ENCODE peak calls at places on chromosomes 13 and 19, in eight cellular contexts. A is OCI-M1; E is activated T-helper 1 cell treated with anti-CD3 and anti-CD28 coated beads, Interleukin-12 subunit alpha, Interleukin-12 subunit beta, Interleukin-2, Interleukin-4 antibody, amounts not matched to agents 30 ng/mL and 10 ng/mL and 1 ng/mL, durations not matched to agents 14 hours and 24 hours and 36 hours; V is HS-5; R is K562; I is stimulated activated CD4-positive, alpha-beta T cell treated with anti-CD3 and anti-CD28 coated beads, Interleukin-4, amount 100 ng/mL, for 1 hour; H is left lung; M is COLO829. F is an unnamed sample.

GRCh38 chr13:44618326-44618725 is 42.2 kb upstream of the TSC22D1 start:
- DNase-seq in I (no peak), H (no peak), R (no peak), M (no peak), A (no peak), E (no peak), V (no peak), F (no peak)

GRCh38 chr19:6227941-6228325 is 51.8 kb downstream of the MLLT1 start:
- DNase-seq in A (no peak), R (no peak), H (no peak), V (no peak), E (no peak), I (no peak), M (no peak), F (no peak)

GRCh38 chr13:30061217-30061616 is 210.8 kb upstream of the UBL3 start:
- DNase-seq in H (no peak), E (no peak), R (no peak), M (no peak), A (no peak), V (no peak), I (no peak), F (no peak)

GRCh38 chr13:22135446-22135845 is 464.6 kb downstream of the FGF9 start:
- DNase-seq in I (no peak), V (no peak), H (no peak), E (no peak), R (no peak), M (no peak), A (peak; percentile 25), F (no peak)

GRCh38 chr19:18701250-18701608 is 17.7 kb downstream of the CRTC1 start:
- DNase-seq in H (no peak), R (no peak), M (no peak), A (no peak), V (no peak), E (no peak), I (no peak), F (no peak)

GRCh38 chr13:29977721-29978120 is 127.3 kb upstream of the UBL3 start:
- DNase-seq in I (no peak), R (no peak), E (no peak), M (no peak), H (no peak), V (no peak), A (no peak), F (no peak)

GRCh38 chr13:37531054-37531453 is 67.5 kb downstream of the POSTN start:
- DNase-seq in A (no peak), R (no peak), E (no peak), I (no peak), H (no peak), M (no peak), V (no peak), F (peak; percentile 42)

GRCh38 chr13:46267166-46267565 is 55.4 kb downstream of the LRRC63 start:
- DNase-seq in V (no peak), M (no peak), R (no peak), H (no peak), I (no peak), A (no peak), E (no peak), F (no peak)

GRCh38 chr13:26449063-26449848 is 108.2 kb upstream of the WASF3 start:
- DNase-seq in M (no peak), I (no peak), H (no peak), V (no peak), R (no peak), E (no peak), A (no peak), F (no peak)

F was measured in stromal cell of bone marrow.